ENCODE peak calls at places on chromosomes 7 and 10, in seven cellular contexts. S is mesenchymal stem cell, E is neuronal stem cell, Y is H9, A is IMR-90, J is H1, V is trophoblast cell. D is an unnamed sample.
A peak's percentile ranks its signal among the peaks of the same experiment; 100 is the strongest.

GRCh38 chr10:10313099-10313875 is 704.4 kb upstream of the CELF2 start:
- DNase-seq in S (peak; percentile 35), E (no peak), Y (no peak), A (peak; percentile 28), J (no peak), V (no peak), D (no peak)

GRCh38 chr7:36806897-36807296 is 82.6 kb upstream of the AOAH start:
- DNase-seq in S (no peak), E (no peak), Y (no peak), A (no peak), J (no peak), V (no peak), D (no peak)

GRCh38 chr7:132390705-132391104 is 185.6 kb downstream of the PLXNA4 start:
- DNase-seq in S (peak; percentile 45), E (no peak), Y (no peak), A (peak; percentile 12), J (no peak), V (peak; percentile 4), D (no peak)

GRCh38 chr10:77801474-77802238 is 124.9 kb downstream of the DLG5 start:
- DNase-seq in S (peak; percentile 53), E (no peak), Y (no peak), A (peak; percentile 52), J (no peak), V (no peak), D (peak; percentile 8)

GRCh38 chr7:126529833-126530232 is 722.9 kb downstream of the GRM8 start:
- DNase-seq in S (no peak), E (no peak), Y (no peak), A (no peak), J (no peak), V (no peak), D (no peak)

GRCh38 chr10:104479906-104480579 is 126.4 kb downstream of the CFAP58 start:
- DNase-seq in S (no peak), E (no peak), Y (no peak), A (no peak), J (no peak), V (no peak), D (no peak)

GRCh38 chr10:117461766-117462423 is 80.7 kb upstream of the EMX2 start:
- DNase-seq in S (peak; percentile 92), E (no peak), Y (no peak), A (peak; percentile 37), J (no peak), V (no peak), D (peak; percentile 72)

GRCh38 chr10:80272793-80273522 is 16.5 kb downstream of the MAT1A start:
- DNase-seq in S (peak; percentile 7), E (no peak), Y (no peak), A (no peak), J (no peak), V (no peak), D (peak; percentile 45)

GRCh38 chr7:50739744-50740455 is 42.8 kb downstream of the GRB10 start:
- DNase-seq in S (no peak), E (no peak), Y (no peak), A (no peak), J (no peak), V (no peak), D (peak; percentile 31)

GRCh38 chr7:150875791-150876190 is 23.5 kb downstream of the AOC1 start:
- DNase-seq in S (no peak), E (no peak), Y (no peak), A (no peak), J (no peak), V (no peak), D (no peak)

GRCh38 chr10:131184503-131184902 is 127.0 kb downstream of the TCERG1L start:
- DNase-seq in S (no peak), E (no peak), Y (no peak), A (no peak), J (no peak), V (no peak), D (no peak)

GRCh38 chr7:143519411-143520131 is 41.9 kb downstream of the TAS2R41 start:
- DNase-seq in S (peak; percentile 47), E (no peak), Y (no peak), A (peak; percentile 68), J (no peak), V (no peak), D (no peak)

GRCh38 chr10:7412482-7413251 is 1.8 kb upstream of the SFMBT2 start:
- DNase-seq in S (peak; percentile 33), E (no peak), Y (peak; percentile 79), A (no peak), J (no peak), V (no peak), D (peak; percentile 83)

GRCh38 chr7:68311958-68312357 is 1286.3 kb upstream of the AUTS2 start:
- DNase-seq in S (no peak), E (no peak), Y (no peak), A (no peak), J (no peak), V (no peak), D (no peak)

GRCh38 chr10:14548474-14548873 is 217.8 kb upstream of the FRMD4A start:
- DNase-seq in S (no peak), E (no peak), Y (no peak), A (no peak), J (no peak), V (no peak), D (peak; percentile 13)

GRCh38 chr10:121664671-121665070 is 66.4 kb upstream of the FGFR2 start:
- DNase-seq in S (no peak), E (no peak), Y (no peak), A (no peak), J (no peak), V (no peak), D (peak; percentile 70)

GRCh38 chr10:17963431-17963830 is 11.7 kb downstream of the SLC39A12 start:
- DNase-seq in S (no peak), E (no peak), Y (no peak), A (no peak), J (no peak), V (no peak), D (no peak)
- H3K18ac ChIP-seq in S (no peak overlapping the region), E (no peak overlapping the region), Y (no peak overlapping the region), A (no peak overlapping the region), J (no peak overlapping the region), V (no peak overlapping the region), D (no peak overlapping the region)

GRCh38 chr7:30047124-30047523 is 18.9 kb downstream of the PLEKHA8 start:
- DNase-seq in S (no peak), E (no peak), Y (no peak), A (no peak), J (no peak), V (no peak), D (no peak)

GRCh38 chr7:30049173-30049572 is 21.0 kb downstream of the PLEKHA8 start:
- DNase-seq in S (no peak), E (no peak), Y (no peak), A (no peak), J (no peak), V (no peak), D (no peak)

GRCh38 chr7:30048582-30048981 is 20.4 kb downstream of the PLEKHA8 start:
- DNase-seq in S (no peak), E (no peak), Y (no peak), A (no peak), J (no peak), V (no peak), D (no peak)

GRCh38 chr7:30041526-30042269 is 13.5 kb downstream of the PLEKHA8 start:
- DNase-seq in S (no peak), E (no peak), Y (no peak), A (peak; percentile 10), J (no peak), V (peak; percentile 21), D (no peak)

GRCh38 chr7:30046127-30046774 is 18.0 kb downstream of the PLEKHA8 start:
- DNase-seq in S (no peak), E (no peak), Y (no peak), A (no peak), J (no peak), V (no peak), D (no peak)
- H4K8ac ChIP-seq in S (no peak overlapping the region), E (no peak overlapping the region), Y (no peak overlapping the region), A (no peak overlapping the region), J (no peak overlapping the region), V (no peak overlapping the region), D (no peak overlapping the region)

DNA sequence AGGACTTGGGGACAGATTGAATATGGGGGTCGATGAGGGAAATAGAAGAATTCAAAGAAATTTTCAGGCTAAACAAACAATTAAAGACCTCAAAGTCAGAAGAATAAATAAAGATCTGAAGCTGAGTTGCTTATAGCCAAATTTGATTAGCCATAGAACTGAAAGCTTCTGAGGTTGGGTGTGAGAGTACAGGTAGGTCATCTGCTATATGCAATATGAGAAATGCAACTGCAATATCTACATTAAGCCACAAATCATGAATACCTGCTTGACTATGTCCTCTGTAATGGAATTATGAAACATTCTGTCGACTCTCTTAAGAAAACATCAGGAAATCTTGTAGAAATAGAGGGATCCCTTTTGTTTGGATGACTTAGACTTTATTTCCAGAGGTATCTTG is 192.1 kb upstream of the PCDH15 start:
- DNase-seq in S (no peak), E (no peak), Y (no peak), A (no peak), J (no peak), V (no peak), D (no peak)
- H3K18ac ChIP-seq in S (no peak overlapping the region), E (no peak overlapping the region), Y (no peak overlapping the region), A (no peak overlapping the region), J (no peak overlapping the region), V (no peak overlapping the region), D (no peak overlapping the region)

DNA sequence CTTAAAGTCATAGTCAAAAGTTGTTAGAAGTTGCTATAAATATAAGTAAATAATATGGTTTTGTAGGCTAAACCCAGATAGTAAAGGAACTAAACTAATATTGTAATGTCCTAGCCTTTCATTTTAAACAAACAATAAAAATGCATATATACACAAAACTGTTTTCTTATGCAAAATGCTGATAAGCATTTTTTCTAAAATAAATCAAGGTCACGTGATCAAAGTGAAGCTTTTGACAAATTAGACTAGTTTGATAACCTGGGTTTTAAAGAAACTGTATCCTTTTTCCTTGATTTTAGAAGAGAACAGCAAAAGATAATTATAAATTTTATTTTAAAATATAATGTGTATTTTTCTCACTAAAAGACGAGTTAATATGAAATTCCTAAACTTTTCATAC is 313.3 kb downstream of the PCDH15 start:
- DNase-seq in S (no peak), E (no peak), Y (no peak), A (no peak), J (no peak), V (no peak), D (no peak)
- H4K8ac ChIP-seq in S (no peak overlapping the region), E (no peak overlapping the region), Y (no peak overlapping the region), A (no peak overlapping the region), J (no peak overlapping the region), V (no peak overlapping the region), D (no peak overlapping the region)